ENCODE peak calls at places on chromosomes 11 and 22, in six cellular contexts. J is dorsolateral prefrontal cortex; P is kidney; E is HCT116; M is SK-N-SH; T is CD4-positive, alpha-beta T cell. X is an unnamed sample.

GRCh38 chr22:37176464-37177061 is 11.5 kb downstream of the C1QTNF6 start:
- DNase-seq in J (no peak), P (peak; percentile 86), E (no peak), M (peak; percentile 79), T (no peak), X (no peak)

GRCh38 chr11:69948256-69949141 is 129.3 kb upstream of the FGF3 start:
- DNase-seq in J (no peak), P (peak; percentile 61), E (peak; percentile 96), M (peak; percentile 50), T (no peak), X (peak; percentile 57)

GRCh38 chr22:23207786-23208325 is 27.5 kb downstream of the BCR start:
- DNase-seq in J (no peak), P (peak; percentile 49), E (no peak), M (no peak), T (no peak), X (no peak)

GRCh38 chr22:46297151-46297819 is 615 bp downstream of the GTSE1 start:
- DNase-seq in J (no peak), P (no peak), E (no peak), M (no peak), T (no peak), X (peak; percentile 17)

GRCh38 chr11:118820412-118821357 is 29.7 kb upstream of the DDX6 start:
- DNase-seq in J (peak; percentile 96), P (peak; percentile 95), E (peak; percentile 50), M (peak; percentile 31), T (no peak), X (peak; percentile 47)

GRCh38 chr11:47466201-47466600 is 17.3 kb upstream of the RAPSN start:
- DNase-seq in J (no peak), P (no peak), E (no peak), M (no peak), T (no peak), X (no peak)

GRCh38 chr22:29332886-29333496 is 17.5 kb upstream of the RASL10A start:
- DNase-seq in J (no peak), P (no peak), E (no peak), M (no peak), T (no peak), X (no peak)

GRCh38 chr11:67673358-67673757 is 1.1 kb downstream of the ALDH3B2 start:
- DNase-seq in J (no peak), P (no peak), E (no peak), M (no peak), T (no peak), X (no peak)

GRCh38 chr22:24370426-24370825 is 57.0 kb upstream of the ADORA2A start:
- DNase-seq in J (no peak), P (no peak), E (no peak), M (no peak), T (no peak), X (no peak)

GRCh38 chr11:34266090-34266912 is 91.5 kb downstream of the ABTB2 start:
- DNase-seq in J (no peak), P (no peak), E (no peak), M (no peak), T (no peak), X (no peak)

DNA sequence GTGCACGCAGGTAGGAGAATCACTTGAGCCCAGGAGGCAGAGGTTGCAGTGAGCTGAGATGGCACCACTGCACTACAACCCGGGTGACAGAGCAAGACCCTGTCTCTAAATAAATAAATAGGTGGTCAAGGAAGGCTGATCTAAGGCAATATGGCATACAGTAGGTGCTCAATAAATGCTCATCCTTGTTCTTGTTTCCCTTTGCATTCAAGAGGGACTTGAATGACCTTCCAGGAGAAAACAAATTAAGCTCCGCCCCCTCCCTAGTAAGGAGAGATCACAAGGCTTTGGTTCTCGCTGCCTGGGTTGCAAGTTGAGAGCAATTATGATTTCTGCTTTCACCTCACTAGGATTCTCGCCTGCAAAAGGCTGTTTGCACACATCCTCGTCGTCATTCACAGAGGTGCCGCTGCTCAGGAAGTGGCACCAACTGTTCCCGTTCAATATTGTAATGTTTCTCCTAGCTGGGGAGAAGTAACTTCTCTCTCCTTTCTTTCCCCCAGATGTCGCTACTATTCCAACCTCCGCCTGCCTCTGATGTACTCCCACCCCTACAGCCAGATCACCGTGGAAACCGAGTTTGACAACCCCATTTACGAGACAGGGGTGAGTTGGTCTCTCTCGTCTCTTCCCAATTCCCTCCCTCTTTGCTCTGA is 51.8 kb upstream of the ASPHD2 start:
- DNase-seq in J (no peak), P (no peak), E (no peak), M (no peak), T (no peak), X (no peak)
- TF ChIP-seq CTCF in J (no peak), P (no peak), E (no peak), M (no peak), T (no peak), X (no peak)

GRCh38 chr11:78282821-78283220 is 94.1 kb downstream of the USP35 start:
- DNase-seq in J (no peak), P (no peak), E (no peak), M (no peak), T (no peak), X (no peak)
- H3K27ac ChIP-seq in J (no peak overlapping the region), P (no peak overlapping the region), E (no peak overlapping the region), M (no peak overlapping the region), T (no peak overlapping the region), X (no peak overlapping the region)

GRCh38 chr22:20439556-20439927 is 1.9 kb upstream of the SCARF2 start:
- DNase-seq in J (no peak), P (peak; percentile 43), E (no peak), M (no peak), T (no peak), X (no peak)
- TF ChIP-seq CTCF in J (no peak), P (no peak), E (no peak), M (no peak), T (no peak), X (no peak)

GRCh38 chr11:91981995-91982394 is 242.6 kb upstream of the FAT3 start:
- DNase-seq in J (no peak), P (no peak), E (no peak), M (no peak), T (no peak), X (peak; percentile 81)

GRCh38 chr11:91984033-91984568 is 240.5 kb upstream of the FAT3 start:
- DNase-seq in J (no peak), P (no peak), E (no peak), M (no peak), T (no peak), X (no peak)

GRCh38 chr11:91986218-91986617 is 238.4 kb upstream of the FAT3 start:
- DNase-seq in J (no peak), P (no peak), E (no peak), M (no peak), T (no peak), X (no peak)
- H3K27ac ChIP-seq in J (no peak overlapping the region), P (no peak overlapping the region), E (no peak overlapping the region), M (no peak overlapping the region), T (no peak overlapping the region), X (no peak overlapping the region)

GRCh38 chr11:65553301-65554001 is 4.7 kb downstream of the LTBP3 start:
- DNase-seq in J (no peak), P (peak; percentile 77), E (no peak), M (no peak), T (peak; percentile 67), X (no peak)

GRCh38 chr11:65551572-65552398 is 6.4 kb downstream of the LTBP3 start:
- DNase-seq in J (no peak), P (peak; percentile 83), E (peak; percentile 64), M (peak; percentile 85), T (peak; percentile 51), X (no peak)

GRCh38 chr11:65554057-65554818 is 3.9 kb downstream of the LTBP3 start:
- DNase-seq in J (no peak), P (no peak), E (no peak), M (no peak), T (no peak), X (no peak)

GRCh38 chr11:65554842-65555395 is 3.2 kb downstream of the LTBP3 start:
- DNase-seq in J (no peak), P (no peak), E (no peak), M (no peak), T (no peak), X (no peak)

DNA sequence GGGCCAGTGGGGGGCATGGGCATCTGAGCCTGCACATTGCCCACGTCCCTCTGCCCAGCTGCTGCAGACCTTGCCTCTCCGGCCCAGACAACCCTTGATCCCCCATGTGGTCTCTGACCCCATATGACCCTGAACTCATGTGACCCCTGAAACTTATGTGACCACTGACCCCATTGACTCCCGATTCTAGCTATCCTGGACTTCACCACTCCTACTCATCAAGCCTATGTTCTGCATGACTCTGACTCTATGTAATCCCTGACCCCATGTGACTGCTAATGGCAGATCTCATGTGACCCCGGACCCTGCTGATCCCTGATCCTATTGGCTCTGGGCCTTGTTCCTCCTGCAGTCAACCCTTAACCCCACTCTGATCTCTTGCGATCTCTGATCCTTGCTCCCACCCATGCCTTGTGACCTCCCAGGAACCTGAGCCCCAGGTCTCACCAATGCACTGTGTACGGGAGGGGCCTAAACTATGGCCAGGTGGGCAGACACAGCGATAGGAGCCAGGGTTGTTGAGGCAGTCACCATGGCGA is 5.7 kb downstream of the LTBP3 start:
- DNase-seq in J (no peak), P (no peak), E (no peak), M (no peak), T (no peak), X (no peak)
- TF ChIP-seq CTCF in J (no peak), P (no peak), E (no peak), M (no peak), T (no peak), X (peak; percentile 5)

DNA sequence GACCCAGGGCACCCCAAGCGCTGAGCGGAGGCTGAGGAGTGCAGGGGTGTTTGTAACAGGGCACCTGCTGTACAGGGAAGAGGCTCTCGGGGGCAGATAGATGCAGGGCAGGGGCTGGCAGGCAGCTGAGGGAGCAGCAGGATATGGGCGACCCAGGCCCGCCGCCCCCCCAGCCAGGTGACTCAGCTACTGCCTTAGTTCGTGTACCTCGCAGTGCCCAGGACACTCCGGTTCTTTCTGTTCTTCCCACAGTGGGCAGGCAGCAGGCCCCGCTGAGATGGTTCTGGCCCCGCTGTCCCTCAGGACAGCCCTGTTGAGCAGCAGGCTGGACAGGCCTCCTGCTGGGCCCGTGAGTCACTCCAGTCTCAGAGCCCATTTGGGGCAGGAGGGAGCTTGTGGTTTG is 16.2 kb downstream of the PHLDA2 start:
- DNase-seq in J (no peak), P (no peak), E (no peak), M (peak; percentile 45), T (no peak), X (peak; percentile 13)
- H3K27ac ChIP-seq in J (no peak overlapping the region), P (peak overlapping the region; percentile 59), E (peak overlapping the region; percentile 97), M (peak overlapping the region; percentile 55), T (no peak overlapping the region), X (peak overlapping the region; percentile 96)

DNA sequence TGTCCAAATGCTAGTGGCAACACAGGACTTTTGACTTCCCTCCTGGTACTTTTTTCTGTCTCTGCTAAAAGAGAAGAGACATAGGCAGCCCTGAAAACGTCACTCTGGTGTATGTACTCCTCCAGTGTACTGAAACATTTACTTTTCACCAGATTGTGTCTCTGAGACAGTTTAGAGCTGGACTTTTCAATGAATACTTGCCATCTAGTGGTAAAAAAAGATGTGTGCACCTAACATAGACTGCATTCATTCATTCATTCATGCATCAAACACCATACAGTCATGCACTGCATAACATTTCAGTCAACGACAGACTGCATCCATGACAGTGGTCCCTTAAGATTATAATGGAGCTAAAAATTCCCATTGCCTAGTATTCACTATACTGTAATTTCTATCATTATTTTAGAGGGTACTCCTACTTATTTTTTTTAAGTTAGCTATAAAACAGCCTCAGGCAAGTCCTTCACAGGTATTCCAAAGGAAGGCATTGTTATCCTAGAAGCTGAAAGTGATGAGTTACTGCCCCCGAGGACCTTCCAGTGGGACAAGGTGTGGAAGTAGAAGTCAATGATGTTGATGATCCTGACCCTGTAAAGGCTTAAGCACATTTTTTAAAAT is 186.2 kb downstream of the SPON1 start:
- DNase-seq in J (no peak), P (no peak), E (peak; percentile 29), M (no peak), T (no peak), X (peak; percentile 23)
- TF ChIP-seq CTCF in J (peak; percentile 54), P (peak; percentile 55), E (peak; percentile 56), M (peak; percentile 62), T (peak; percentile 68), X (peak; percentile 49)

GRCh38 chr11:123584186-123584585 is 70.2 kb downstream of the SCN3B start:
- DNase-seq in J (no peak), P (no peak), E (no peak), M (no peak), T (no peak), X (no peak)
- H3K27ac ChIP-seq in J (no peak overlapping the region), P (no peak overlapping the region), E (no peak overlapping the region), M (no peak overlapping the region), T (no peak overlapping the region), X (no peak overlapping the region)

X was measured in RWPE1.